ENCODE peak calls at places on chromosome 22, in nine cellular contexts. M, T, C, E, F, O, Y, U and H are unnamed samples.

GRCh38 chr22:50361688-50362087 is 18.6 kb downstream of the PPP6R2 start:
- DNase-seq in O (no peak), Y (no peak), F (no peak), T (no peak), E (no peak), U (no peak), C (no peak), M (no peak), H (no peak)

GRCh38 chr22:26450453-26451185 is 21.6 kb downstream of the ASPHD2 start:
- DNase-seq in C (no peak), Y (no peak), U (no peak), M (no peak), E (no peak), F (no peak), O (no peak), T (no peak), H (no peak)

GRCh38 chr22:30866216-30866615 is 102.4 kb downstream of the MORC2 start:
- DNase-seq in E (peak; percentile 17), U (no peak), M (no peak), C (no peak), Y (no peak), O (no peak), F (no peak), T (no peak), H (no peak)

GRCh38 chr22:42330953-42331525 is 60.6 kb upstream of the TCF20 start:
- DNase-seq in Y (no peak), U (no peak), M (no peak), T (no peak), E (no peak), F (no peak), C (no peak), O (peak; percentile 33), H (no peak)

GRCh38 chr22:23219787-23220484 is 39.6 kb downstream of the BCR start:
- DNase-seq in O (peak; percentile 58), M (no peak), Y (peak; percentile 69), F (no peak), C (no peak), U (peak; percentile 61), T (no peak), E (peak; percentile 83), H (no peak)

GRCh38 chr22:16845465-16845864 is 20.3 kb upstream of the XKR3 start:
- DNase-seq in M (no peak), U (no peak), Y (no peak), T (no peak), F (no peak), E (no peak), O (no peak), C (no peak), H (no peak)

GRCh38 chr22:48941903-48942625 is 885.6 kb downstream of the BRD1 start:
- DNase-seq in M (no peak), C (no peak), E (no peak), U (peak; percentile 15), T (no peak), O (no peak), F (no peak), Y (no peak), H (no peak)

GRCh38 chr22:48574776-48575566 is 1252.7 kb downstream of the BRD1 start:
- DNase-seq in Y (peak; percentile 52), T (no peak), O (no peak), F (peak; percentile 31), C (peak; percentile 49), E (peak; percentile 83), M (peak; percentile 69), U (peak; percentile 34), H (peak; percentile 40)

GRCh38 chr22:49992921-49993648 is 19.5 kb downstream of the IL17REL start:
- DNase-seq in E (peak; percentile 93), C (peak; percentile 84), F (peak; percentile 31), M (peak; percentile 70), Y (peak; percentile 85), O (peak; percentile 55), U (no peak), T (no peak), H (peak; percentile 62)

GRCh38 chr22:38115423-38116205 is 5.1 kb upstream of the BAIAP2L2 start:
- DNase-seq in Y (peak; percentile 40), F (no peak), U (no peak), M (no peak), C (peak; percentile 54), O (no peak), E (peak; percentile 64), T (no peak), H (no peak)

GRCh38 chr22:38802671-38803121 is 8.8 kb upstream of the DNAL4 start:
- DNase-seq in T (peak; percentile 85), E (no peak), F (peak; percentile 58), O (peak; percentile 33), Y (no peak), C (no peak), M (no peak), U (peak; percentile 41), H (peak; percentile 24)

GRCh38 chr22:39475337-39475736 is 18.5 kb downstream of the MGAT3 start:
- DNase-seq in Y (no peak), T (no peak), C (no peak), E (no peak), U (no peak), F (no peak), O (no peak), M (no peak), H (no peak)

GRCh38 chr22:49738006-49738405 is 89.7 kb downstream of the BRD1 start:
- DNase-seq in F (no peak), E (peak; percentile 56), C (no peak), O (no peak), M (no peak), Y (no peak), U (no peak), T (no peak), H (no peak)

GRCh38 chr22:48553119-48553518 is 1274.6 kb downstream of the BRD1 start:
- DNase-seq in T (no peak), F (no peak), Y (no peak), O (no peak), U (no peak), C (peak; percentile 54), M (peak; percentile 27), E (peak; percentile 71), H (no peak)

GRCh38 chr22:24024354-24024753 is 13.2 kb downstream of the CABIN1 start:
- DNase-seq in T (no peak), O (no peak), M (no peak), E (no peak), C (no peak), F (no peak), U (no peak), Y (no peak), H (no peak)

GRCh38 chr22:50737728-50738648 is at the start of gene ACR:
- DNase-seq in Y (peak; percentile 21), T (no peak), O (no peak), U (no peak), F (no peak), C (peak; percentile 41), E (peak; percentile 19), M (no peak), H (peak; percentile 3)

GRCh38 chr22:22372063-22372462 is 127.5 kb downstream of the VPREB1 start:
- DNase-seq in E (no peak), F (no peak), T (no peak), U (no peak), C (no peak), Y (no peak), M (no peak), O (no peak), H (no peak)

DNA sequence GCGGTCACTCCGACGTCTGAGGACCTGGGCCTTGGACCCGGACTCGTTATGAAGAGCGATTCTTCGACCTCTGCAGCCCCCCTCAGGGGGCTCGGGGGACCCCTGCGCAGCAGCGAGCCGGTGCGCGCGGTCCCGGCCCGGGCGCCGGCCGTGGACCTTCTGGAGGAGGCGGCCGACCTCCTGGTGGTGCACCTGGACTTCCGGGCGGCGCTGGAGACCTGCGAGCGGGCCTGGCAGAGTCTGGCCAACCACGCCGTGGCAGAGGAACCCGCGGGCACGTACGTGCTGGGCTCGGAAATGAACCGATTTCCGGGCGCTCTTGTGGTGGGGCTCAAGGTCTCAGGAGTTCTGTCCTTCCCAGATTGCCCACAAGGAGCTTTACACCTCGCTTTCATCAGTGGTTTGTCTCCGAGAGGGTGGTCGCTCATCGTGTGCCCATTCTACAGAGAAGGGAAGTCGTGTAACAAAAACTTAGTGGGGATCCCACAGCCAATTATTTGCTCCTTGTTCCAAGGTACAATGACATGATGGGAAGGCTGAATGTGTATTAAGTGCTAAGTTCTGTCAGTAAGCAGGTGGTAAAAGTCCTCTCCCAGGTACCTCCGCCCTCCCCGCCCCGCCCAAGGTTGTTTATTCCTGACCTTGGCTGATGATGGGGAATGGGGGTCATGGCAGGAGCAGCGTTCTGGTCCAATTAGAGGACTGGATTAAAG is 695 bp downstream of the PEX26 start:
- DNase-seq in F (no peak), O (peak; percentile 40), T (no peak), C (no peak), U (no peak), Y (peak; percentile 70), E (peak; percentile 86), M (peak; percentile 63), H (no peak)
- TF ChIP-seq CTCF in F (no peak), O (no peak), T (peak; percentile 23), C (no peak), U (no peak), Y (no peak), E (no peak), M (no peak), H (no peak)

GRCh38 chr22:28943501-28943879 is 60.1 kb downstream of the ZNRF3 start:
- DNase-seq in E (no peak), O (no peak), Y (peak; percentile 48), M (no peak), C (no peak), U (peak; percentile 50), T (no peak), F (no peak), H (no peak)
- H3K27ac ChIP-seq in E (no peak overlapping the region), O (no peak overlapping the region), Y (no peak overlapping the region), M (no peak overlapping the region), C (no peak overlapping the region), U (peak overlapping the region; percentile 63), T (no peak overlapping the region), F (peak overlapping the region; percentile 13), H (no peak overlapping the region)

DNA sequence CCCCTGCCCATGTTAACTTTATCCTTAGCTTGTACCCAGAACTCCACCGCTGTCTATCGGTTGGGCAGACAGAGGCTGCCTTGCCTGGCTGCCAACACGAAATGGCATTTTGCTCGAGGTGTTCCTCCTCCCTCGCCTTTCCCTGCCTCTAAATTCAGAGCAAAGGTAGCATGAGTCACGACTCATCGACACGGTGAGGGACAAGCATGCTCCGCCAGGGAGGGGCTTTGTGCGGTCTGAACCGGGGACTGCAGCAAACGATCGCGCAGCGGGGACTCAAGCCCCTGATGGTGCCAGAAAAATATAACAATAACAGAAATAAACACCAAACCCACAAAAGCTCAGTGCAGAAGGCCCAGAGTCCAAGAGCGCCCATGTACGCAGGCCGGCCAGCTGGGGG is 52.3 kb downstream of the RTL6 start:
- DNase-seq in T (no peak), Y (peak; percentile 9), F (no peak), C (peak; percentile 20), E (no peak), O (no peak), U (no peak), M (no peak), H (no peak)
- H3K9me3 ChIP-seq in T (peaks cover 11% of the 10 kb centered on the region), Y (no peaks in the 10 kb centered on the region), F (no peaks in the 10 kb centered on the region), C (peaks cover 3% of the 10 kb centered on the region), E (no peaks in the 10 kb centered on the region), O (no peaks in the 10 kb centered on the region), U (no peaks in the 10 kb centered on the region), M (no peaks in the 10 kb centered on the region), H (no peaks in the 10 kb centered on the region)

DNA sequence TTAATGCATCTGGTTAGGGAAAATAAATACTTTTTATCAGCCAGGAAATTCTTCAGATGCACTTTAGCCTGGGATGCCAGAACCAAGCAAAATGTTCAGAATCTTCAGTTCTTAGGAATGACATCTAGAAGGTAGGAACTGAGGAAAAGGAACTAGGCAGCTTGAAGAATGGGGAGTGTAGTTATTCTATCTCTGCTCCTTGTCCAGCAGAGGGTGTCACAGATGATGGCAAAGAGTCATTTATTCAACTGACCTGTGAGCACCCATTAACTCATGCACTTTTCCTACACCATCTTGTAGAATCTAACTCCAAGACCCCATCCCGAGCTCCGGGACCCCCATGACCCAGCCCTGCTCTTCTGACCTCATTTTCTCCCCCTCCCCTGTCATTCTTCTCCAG is 122.1 kb upstream of the ISX start:
- DNase-seq in U (no peak), E (no peak), F (no peak), O (no peak), Y (no peak), C (no peak), T (no peak), M (no peak), H (no peak)
- TF ChIP-seq CTCF in U (no peak), E (no peak), F (no peak), O (no peak), Y (no peak), C (no peak), T (no peak), M (no peak), H (no peak)